ENCODE peak calls at places on chromosomes 6 and 20, in four cellular contexts. One of them, this sample, is unnamed.

GRCh38 chr6:87172292-87172691 is 16.9 kb downstream of the ZNF292 start:
- DNase-seq in left lung: no peak
- DNase-seq in A549: no peak
- DNase-seq in kidney: no peak
- DNase-seq in this sample: no peak

GRCh38 chr20:35320396-35321126 is 28.3 kb upstream of the FAM83C start:
- DNase-seq in left lung: no peak
- DNase-seq in A549: no peak
- DNase-seq in kidney: no peak
- DNase-seq in this sample: no peak

GRCh38 chr20:24935140-24935539 is 13.9 kb upstream of the CST7 start:
- DNase-seq in kidney: no peak
- DNase-seq in left lung: no peak
- DNase-seq in A549: no peak
- DNase-seq in this sample: no peak

GRCh38 chr6:106802141-106802540 is 172.4 kb downstream of the CD24 start:
- DNase-seq in left lung: no peak
- DNase-seq in kidney: no peak
- DNase-seq in A549: no peak
- DNase-seq in this sample: no peak

GRCh38 chr20:8530022-8530421 is 398.0 kb downstream of the PLCB1 start:
- DNase-seq in left lung: no peak
- DNase-seq in A549: no peak
- DNase-seq in kidney: no peak
- DNase-seq in this sample: no peak

GRCh38 chr6:5379647-5380242 is 118.4 kb downstream of the FARS2 start:
- DNase-seq in A549: peak
- DNase-seq in left lung: no peak
- DNase-seq in kidney: no peak
- DNase-seq in this sample: no peak

GRCh38 chr6:36139431-36139830 is 9.1 kb downstream of the MAPK13 start:
- DNase-seq in kidney: no peak
- DNase-seq in A549: no peak
- DNase-seq in left lung: no peak
- DNase-seq in this sample: no peak

GRCh38 chr6:84546427-84546914 is 217.9 kb downstream of the TBX18 start:
- DNase-seq in kidney: peak
- DNase-seq in A549: no peak
- DNase-seq in left lung: peak
- DNase-seq in this sample: no peak

GRCh38 chr6:20608371-20608770 is 74.1 kb downstream of the CDKAL1 start:
- DNase-seq in kidney: no peak
- DNase-seq in A549: no peak
- DNase-seq in left lung: no peak
- DNase-seq in this sample: no peak

GRCh38 chr20:36802326-36803223 is 29.0 kb upstream of the DSN1 start:
- DNase-seq in left lung: no peak
- DNase-seq in A549: no peak
- DNase-seq in kidney: no peak
- DNase-seq in this sample: no peak

GRCh38 chr6:4732691-4733315 is 43.4 kb upstream of the CDYL start:
- DNase-seq in kidney: no peak
- DNase-seq in A549: peak
- DNase-seq in left lung: no peak
- DNase-seq in this sample: peak

GRCh38 chr6:307065-307814 is 15.0 kb downstream of the DUSP22 start:
- DNase-seq in A549: no peak
- DNase-seq in left lung: peak
- DNase-seq in kidney: no peak
- DNase-seq in this sample: no peak

GRCh38 chr6:45710304-45710821 is 305.3 kb downstream of the CLIC5 start:
- DNase-seq in A549: no peak
- DNase-seq in left lung: no peak
- DNase-seq in kidney: no peak
- DNase-seq in this sample: no peak

GRCh38 chr6:2221724-2222274 is 23.6 kb downstream of the GMDS start:
- DNase-seq in kidney: no peak
- DNase-seq in A549: no peak
- DNase-seq in left lung: no peak
- DNase-seq in this sample: no peak

GRCh38 chr6:36351152-36351571 is 14.5 kb upstream of the BNIP5 start:
- DNase-seq in kidney: no peak
- DNase-seq in A549: no peak
- DNase-seq in left lung: no peak
- DNase-seq in this sample: no peak

GRCh38 chr6:98467091-98467490 is 367.3 kb upstream of the POU3F2 start:
- DNase-seq in left lung: no peak
- DNase-seq in A549: no peak
- DNase-seq in kidney: no peak
- DNase-seq in this sample: no peak

GRCh38 chr20:1860446-1860845 is 34.8 kb upstream of the SIRPA start:
- DNase-seq in kidney: no peak
- DNase-seq in left lung: no peak
- DNase-seq in A549: no peak
- DNase-seq in this sample: no peak

GRCh38 chr6:101393291-101394251 is at the start of gene GRIK2:
- DNase-seq in left lung: peak
- DNase-seq in A549: peak
- DNase-seq in kidney: peak
- DNase-seq in this sample: peak

GRCh38 chr6:17730078-17730704 is 23.5 kb upstream of the NUP153 start:
- DNase-seq in kidney: no peak
- DNase-seq in A549: no peak
- DNase-seq in left lung: no peak
- DNase-seq in this sample: no peak

GRCh38 chr20:48897298-48898044 is 24.0 kb upstream of the ARFGEF2 start:
- DNase-seq in kidney: no peak
- DNase-seq in left lung: no peak
- DNase-seq in A549: peak
- DNase-seq in this sample: no peak

GRCh38 chr6:165985926-165986646 is 181.6 kb downstream of the TBXT start:
- DNase-seq in kidney: no peak
- DNase-seq in left lung: no peak
- DNase-seq in A549: no peak
- DNase-seq in this sample: no peak

GRCh38 chr6:12401200-12401599 is 111.0 kb downstream of the EDN1 start:
- DNase-seq in A549: no peak
- DNase-seq in left lung: no peak
- DNase-seq in kidney: no peak
- DNase-seq in this sample: no peak

GRCh38 chr20:63093966-63094766 is 87.4 kb upstream of the BHLHE23 start:
- DNase-seq in A549: no peak
- DNase-seq in left lung: peak
- DNase-seq in kidney: peak
- DNase-seq in this sample: peak

GRCh38 chr20:62066339-62066982 is 780 bp upstream of the TAF4 start:
- DNase-seq in A549: peak
- DNase-seq in kidney: no peak
- DNase-seq in left lung: peak
- DNase-seq in this sample: peak

GRCh38 chr6:16972535-16972934 is 129.3 kb upstream of the STMND1 start:
- DNase-seq in left lung: no peak
- DNase-seq in A549: no peak
- DNase-seq in kidney: no peak
- DNase-seq in this sample: no peak

GRCh38 chr6:17556014-17556413 is 44.1 kb upstream of the FAM8A1 start:
- DNase-seq in A549: no peak
- DNase-seq in kidney: no peak
- DNase-seq in left lung: no peak
- DNase-seq in this sample: no peak

GRCh38 chr6:153084393-153084792 is 46.7 kb downstream of the RGS17 start:
- DNase-seq in left lung: no peak
- DNase-seq in kidney: no peak
- DNase-seq in A549: no peak
- DNase-seq in this sample: no peak

GRCh38 chr6:157023958-157024357 is 246.8 kb downstream of the ARID1B start:
- DNase-seq in A549: no peak
- DNase-seq in kidney: no peak
- DNase-seq in left lung: no peak
- DNase-seq in this sample: no peak

GRCh38 chr6:154606457-154606856 is 96.0 kb upstream of the CNKSR3 start:
- DNase-seq in left lung: no peak
- DNase-seq in kidney: no peak
- DNase-seq in A549: no peak
- DNase-seq in this sample: no peak

GRCh38 chr20:44494266-44494665 is 18.6 kb downstream of the TTPAL start:
- DNase-seq in kidney: no peak
- DNase-seq in A549: no peak
- DNase-seq in left lung: no peak
- DNase-seq in this sample: peak

GRCh38 chr6:16190214-16190613 is 48.2 kb upstream of the GMPR start:
- DNase-seq in A549: no peak
- DNase-seq in left lung: no peak
- DNase-seq in kidney: no peak
- DNase-seq in this sample: no peak

GRCh38 chr20:35792740-35793139 is 20.9 kb downstream of the PHF20 start:
- DNase-seq in left lung: no peak
- DNase-seq in kidney: no peak
- DNase-seq in A549: no peak
- DNase-seq in this sample: no peak

GRCh38 chr6:65289491-65289890 is 417.5 kb downstream of the EYS start:
- DNase-seq in A549: no peak
- DNase-seq in kidney: no peak
- DNase-seq in left lung: no peak
- DNase-seq in this sample: no peak

GRCh38 chr20:23404196-23404595 is 17.1 kb downstream of the NAPB start:
- DNase-seq in left lung: no peak
- DNase-seq in A549: no peak
- DNase-seq in kidney: no peak
- DNase-seq in this sample: no peak

GRCh38 chr20:45036044-45036755 is 64.7 kb downstream of the KCNS1 start:
- DNase-seq in A549: no peak
- DNase-seq in left lung: no peak
- DNase-seq in kidney: no peak
- DNase-seq in this sample: peak

GRCh38 chr20:9617062-9617461 is 102.7 kb downstream of the LAMP5 start:
- DNase-seq in kidney: no peak
- DNase-seq in A549: peak
- DNase-seq in left lung: peak
- DNase-seq in this sample: no peak

GRCh38 chr20:17320456-17320855 is 93.6 kb downstream of the PCSK2 start:
- DNase-seq in A549: no peak
- DNase-seq in left lung: no peak
- DNase-seq in kidney: no peak
- DNase-seq in this sample: no peak

GRCh38 chr6:8743146-8743745 is 307.9 kb upstream of the SLC35B3 start:
- DNase-seq in left lung: no peak
- DNase-seq in kidney: no peak
- DNase-seq in A549: peak
- DNase-seq in this sample: no peak
- TF ChIP-seq CTCF in left lung: no peak
- TF ChIP-seq CTCF in kidney: no peak
- TF ChIP-seq CTCF in A549: no peak
- TF ChIP-seq CTCF in this sample: no peak

GRCh38 chr6:151998784-151999183 is 191.3 kb downstream of the ESR1 start:
- DNase-seq in left lung: no peak
- DNase-seq in A549: no peak
- DNase-seq in kidney: no peak
- DNase-seq in this sample: no peak

GRCh38 chr6:152004036-152004566 is 196.6 kb downstream of the ESR1 start:
- DNase-seq in kidney: no peak
- DNase-seq in A549: no peak
- DNase-seq in left lung: no peak
- DNase-seq in this sample: no peak

GRCh38 chr6:152002306-152002705 is 194.8 kb downstream of the ESR1 start:
- DNase-seq in A549: no peak
- DNase-seq in kidney: no peak
- DNase-seq in left lung: no peak
- DNase-seq in this sample: no peak

GRCh38 chr6:151999194-151999593 is 191.7 kb downstream of the ESR1 start:
- DNase-seq in A549: no peak
- DNase-seq in kidney: no peak
- DNase-seq in left lung: no peak
- DNase-seq in this sample: no peak

GRCh38 chr6:152001408-152001807 is 193.9 kb downstream of the ESR1 start:
- DNase-seq in left lung: no peak
- DNase-seq in kidney: no peak
- DNase-seq in A549: no peak
- DNase-seq in this sample: no peak
- H3K27ac ChIP-seq in left lung: no peak
- H3K27ac ChIP-seq in kidney: no peak
- H3K27ac ChIP-seq in A549: no peak
- H3K27ac ChIP-seq in this sample: no peak

DNA sequence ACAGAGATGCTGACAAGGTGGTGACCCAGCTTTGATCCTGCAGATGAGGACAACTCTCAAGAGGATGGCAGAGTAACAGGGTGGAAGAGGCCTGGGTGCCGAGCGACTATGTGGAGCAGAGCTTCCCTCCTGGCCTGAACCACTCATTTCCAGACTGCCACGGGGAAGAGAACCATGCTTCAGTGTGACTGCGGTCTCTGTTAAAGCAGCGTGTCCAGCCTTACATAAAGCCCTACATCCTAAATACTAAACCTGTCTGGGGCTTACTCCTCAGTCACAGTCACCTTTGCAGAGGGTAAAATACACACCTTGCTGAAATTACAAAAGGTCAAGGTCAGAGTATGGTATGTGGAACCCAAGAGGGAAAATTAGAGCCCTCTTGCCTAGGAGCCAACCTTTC is 312.9 kb downstream of the CDC5L start:
- DNase-seq in left lung: no peak
- DNase-seq in kidney: no peak
- DNase-seq in A549: no peak
- DNase-seq in this sample: no peak
- H3K4me3 ChIP-seq in left lung: no peak
- H3K4me3 ChIP-seq in kidney: no peak
- H3K4me3 ChIP-seq in A549: no peak
- H3K4me3 ChIP-seq in this sample: no peak

GRCh38 chr6:34584694-34585093 is 28.6 kb upstream of the SPDEF start:
- DNase-seq in left lung: no peak
- DNase-seq in kidney: no peak
- DNase-seq in A549: no peak
- DNase-seq in this sample: no peak

GRCh38 chr6:34585108-34585507 is 29.0 kb upstream of the SPDEF start:
- DNase-seq in A549: no peak
- DNase-seq in left lung: no peak
- DNase-seq in kidney: no peak
- DNase-seq in this sample: no peak

GRCh38 chr6:34581561-34581920 is 25.4 kb upstream of the SPDEF start:
- DNase-seq in kidney: no peak
- DNase-seq in left lung: no peak
- DNase-seq in A549: no peak
- DNase-seq in this sample: no peak

GRCh38 chr6:34583861-34584604 is 27.9 kb upstream of the SPDEF start:
- DNase-seq in kidney: no peak
- DNase-seq in A549: no peak
- DNase-seq in left lung: no peak
- DNase-seq in this sample: no peak

DNA sequence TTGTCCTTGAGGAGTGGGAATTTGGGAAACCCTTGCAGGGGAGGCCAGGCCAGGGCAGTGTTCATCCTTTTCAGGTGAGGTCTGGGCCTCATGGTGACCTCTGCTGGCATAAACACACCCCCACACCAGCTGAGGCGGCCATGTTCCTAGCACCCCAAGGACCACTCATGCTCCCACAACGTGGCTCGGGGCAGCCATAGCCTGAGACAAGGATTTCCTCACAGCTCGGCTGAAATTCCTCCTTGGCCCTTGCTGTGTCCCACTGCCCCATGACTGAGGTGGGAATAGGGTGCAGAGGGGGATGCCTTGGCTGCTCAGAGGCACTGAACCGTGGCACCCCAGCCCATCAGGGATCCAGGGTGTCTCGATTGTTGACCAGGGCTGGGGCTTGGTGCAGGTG is 27.3 kb upstream of the SPDEF start:
- DNase-seq in kidney: no peak
- DNase-seq in left lung: no peak
- DNase-seq in A549: no peak
- DNase-seq in this sample: no peak
- TF ChIP-seq CTCF in kidney: no peak
- TF ChIP-seq CTCF in left lung: no peak
- TF ChIP-seq CTCF in A549: peak
- TF ChIP-seq CTCF in this sample: no peak

This sample was measured in RWPE2.